ENCODE peak calls at places on chromosomes 7 and 10, in five cellular contexts. One of them, this sample, is unnamed.
A peak's percentile ranks its signal among the peaks of the same experiment; 100 is the strongest.

GRCh38 chr10:97842658-97843295 is 6.9 kb upstream of the GOLGA7B start:
- DNase-seq in HepG2: no peak
- DNase-seq in GM12878: no peak
- DNase-seq in H1: no peak
- DNase-seq in GM12891: no peak
- DNase-seq in this sample: no peak

GRCh38 chr7:55550010-55550409 is 22.3 kb downstream of the VOPP1 start:
- DNase-seq in H1: no peak
- DNase-seq in GM12891: no peak
- DNase-seq in GM12878: no peak
- DNase-seq in HepG2: no peak
- DNase-seq in this sample: no peak

GRCh38 chr7:30470783-30471182 is 7.8 kb downstream of the NOD1 start:
- DNase-seq in GM12878: no peak
- DNase-seq in GM12891: no peak
- DNase-seq in H1: no peak
- DNase-seq in HepG2: no peak
- DNase-seq in this sample: no peak

GRCh38 chr10:101230185-101230917 is 1.1 kb upstream of the LBX1 start:
- DNase-seq in GM12878: no peak
- DNase-seq in HepG2: no peak
- DNase-seq in H1: no peak
- DNase-seq in GM12891: no peak
- DNase-seq in this sample: no peak

GRCh38 chr7:28784166-28784870 is 173.8 kb downstream of the TRIL start:
- DNase-seq in GM12878: no peak
- DNase-seq in H1: no peak
- DNase-seq in HepG2: no peak
- DNase-seq in GM12891: no peak
- DNase-seq in this sample: no peak

GRCh38 chr7:130062246-130062645 is 8.1 kb upstream of the KLHDC10 start:
- DNase-seq in H1: no peak
- DNase-seq in GM12891: no peak
- DNase-seq in GM12878: no peak
- DNase-seq in HepG2: no peak
- DNase-seq in this sample: no peak

GRCh38 chr10:115049957-115050356 is 43.2 kb upstream of the ATRNL1 start:
- DNase-seq in GM12891: no peak
- DNase-seq in HepG2: peak; percentile 13
- DNase-seq in GM12878: no peak
- DNase-seq in H1: no peak
- DNase-seq in this sample: no peak

GRCh38 chr7:150446288-150446938 is 4.0 kb upstream of the GIMAP8 start:
- DNase-seq in HepG2: no peak
- DNase-seq in H1: no peak
- DNase-seq in GM12891: no peak
- DNase-seq in GM12878: no peak
- DNase-seq in this sample: no peak

GRCh38 chr7:45295222-45295621 is 137.6 kb downstream of the RAMP3 start:
- DNase-seq in HepG2: no peak
- DNase-seq in GM12891: no peak
- DNase-seq in GM12878: no peak
- DNase-seq in H1: no peak
- DNase-seq in this sample: no peak

GRCh38 chr10:132982301-132982989 is 40.1 kb upstream of the CFAP46 start:
- DNase-seq in HepG2: no peak
- DNase-seq in GM12891: no peak
- DNase-seq in GM12878: no peak
- DNase-seq in H1: no peak
- DNase-seq in this sample: no peak

GRCh38 chr10:73655990-73656298 is at the start of gene SYNPO2L:
- DNase-seq in GM12891: no peak
- DNase-seq in HepG2: no peak
- DNase-seq in H1: no peak
- DNase-seq in GM12878: no peak
- DNase-seq in this sample: no peak

GRCh38 chr7:41911792-41912191 is 208.9 kb upstream of the INHBA start:
- DNase-seq in H1: no peak
- DNase-seq in HepG2: no peak
- DNase-seq in GM12891: no peak
- DNase-seq in GM12878: no peak
- DNase-seq in this sample: no peak

GRCh38 chr10:19848226-19848950 is 32.2 kb downstream of the PLXDC2 start:
- DNase-seq in GM12878: no peak
- DNase-seq in HepG2: no peak
- DNase-seq in GM12891: no peak
- DNase-seq in H1: no peak
- DNase-seq in this sample: no peak

GRCh38 chr10:121823993-121824463 is 103.8 kb downstream of the ATE1 start:
- DNase-seq in GM12878: no peak
- DNase-seq in GM12891: peak; percentile 14
- DNase-seq in HepG2: peak; percentile 44
- DNase-seq in H1: no peak
- DNase-seq in this sample: no peak

GRCh38 chr10:92047215-92047614 is 123.6 kb downstream of the BTAF1 start:
- DNase-seq in HepG2: no peak
- DNase-seq in H1: no peak
- DNase-seq in GM12878: no peak
- DNase-seq in GM12891: no peak
- DNase-seq in this sample: no peak

GRCh38 chr7:157006205-157006747 is 4.2 kb downstream of the MNX1 start:
- DNase-seq in HepG2: no peak
- DNase-seq in GM12878: no peak
- DNase-seq in H1: no peak
- DNase-seq in GM12891: no peak
- DNase-seq in this sample: no peak

GRCh38 chr7:28483868-28484267 is 71.5 kb downstream of the CREB5 start:
- DNase-seq in HepG2: no peak
- DNase-seq in GM12891: no peak
- DNase-seq in H1: no peak
- DNase-seq in GM12878: no peak
- DNase-seq in this sample: no peak

GRCh38 chr10:113895018-113895417 is 40.6 kb downstream of the NHLRC2 start:
- DNase-seq in GM12891: no peak
- DNase-seq in GM12878: no peak
- DNase-seq in H1: no peak
- DNase-seq in HepG2: no peak
- DNase-seq in this sample: no peak

GRCh38 chr10:28587270-28587969 is 54.5 kb downstream of the WAC start:
- DNase-seq in H1: no peak
- DNase-seq in GM12878: no peak
- DNase-seq in HepG2: no peak
- DNase-seq in GM12891: no peak
- DNase-seq in this sample: no peak

GRCh38 chr7:24609059-24609458 is 35.8 kb downstream of the PALS2 start:
- DNase-seq in HepG2: no peak
- DNase-seq in GM12891: no peak
- DNase-seq in H1: no peak
- DNase-seq in GM12878: no peak
- DNase-seq in this sample: no peak

GRCh38 chr10:35025916-35026315 is 64.2 kb downstream of the CUL2 start:
- DNase-seq in H1: no peak
- DNase-seq in GM12891: no peak
- DNase-seq in HepG2: no peak
- DNase-seq in GM12878: no peak
- DNase-seq in this sample: no peak

GRCh38 chr10:7260912-7261700 is 149.7 kb downstream of the SFMBT2 start:
- DNase-seq in H1: no peak
- DNase-seq in GM12878: no peak
- DNase-seq in HepG2: no peak
- DNase-seq in GM12891: no peak
- DNase-seq in this sample: no peak

GRCh38 chr10:27745719-27746363 is at the start of gene MKX:
- DNase-seq in GM12891: peak; percentile 2
- DNase-seq in HepG2: no peak
- DNase-seq in H1: no peak
- DNase-seq in GM12878: no peak
- DNase-seq in this sample: no peak

GRCh38 chr7:117871778-117872538 is 1.3 kb downstream of the CTTNBP2 start:
- DNase-seq in GM12878: no peak
- DNase-seq in H1: no peak
- DNase-seq in HepG2: no peak
- DNase-seq in GM12891: no peak
- DNase-seq in this sample: no peak

GRCh38 chr10:133336131-133337078 is at the start of gene CALY:
- DNase-seq in HepG2: no peak
- DNase-seq in H1: no peak
- DNase-seq in GM12891: peak; percentile 67
- DNase-seq in GM12878: no peak
- DNase-seq in this sample: no peak

GRCh38 chr7:135512135-135512887 is 2.4 kb upstream of the CNOT4 start:
- DNase-seq in GM12878: peak; percentile 37
- DNase-seq in HepG2: peak; percentile 78
- DNase-seq in GM12891: no peak
- DNase-seq in H1: no peak
- DNase-seq in this sample: no peak

GRCh38 chr7:7819442-7820247 is 101.2 kb upstream of the RPA3 start:
- DNase-seq in HepG2: no peak
- DNase-seq in GM12878: peak; percentile 59
- DNase-seq in H1: no peak
- DNase-seq in GM12891: no peak
- DNase-seq in this sample: no peak

GRCh38 chr10:5033061-5033770 is 29.6 kb upstream of the AKR1C2 start:
- DNase-seq in GM12878: no peak
- DNase-seq in H1: no peak
- DNase-seq in HepG2: no peak
- DNase-seq in GM12891: no peak
- DNase-seq in this sample: no peak

GRCh38 chr10:119441151-119441821 is 101.2 kb downstream of the RGS10 start:
- DNase-seq in GM12878: no peak
- DNase-seq in H1: no peak
- DNase-seq in HepG2: no peak
- DNase-seq in GM12891: no peak
- DNase-seq in this sample: no peak

GRCh38 chr10:57506414-57507094 is 761.1 kb downstream of the IPMK start:
- DNase-seq in HepG2: no peak
- DNase-seq in GM12878: no peak
- DNase-seq in GM12891: no peak
- DNase-seq in H1: no peak
- DNase-seq in this sample: no peak

GRCh38 chr10:89118091-89118490 is 89.0 kb downstream of the CH25H start:
- DNase-seq in GM12891: no peak
- DNase-seq in H1: no peak
- DNase-seq in GM12878: no peak
- DNase-seq in HepG2: no peak
- DNase-seq in this sample: no peak

GRCh38 chr10:6738464-6738824 is 158.4 kb upstream of the PRKCQ start:
- DNase-seq in H1: no peak
- DNase-seq in HepG2: no peak
- DNase-seq in GM12891: no peak
- DNase-seq in GM12878: no peak
- DNase-seq in this sample: no peak

GRCh38 chr10:50615654-50616053 is 8.1 kb downstream of the SGMS1 start:
- DNase-seq in GM12878: no peak
- DNase-seq in GM12891: no peak
- DNase-seq in HepG2: no peak
- DNase-seq in H1: no peak
- DNase-seq in this sample: no peak

GRCh38 chr7:106358103-106358663 is 73.4 kb upstream of the NAMPT start:
- DNase-seq in HepG2: no peak
- DNase-seq in GM12878: no peak
- DNase-seq in GM12891: no peak
- DNase-seq in H1: no peak
- DNase-seq in this sample: no peak
- TF ChIP-seq POLR2AphosphoS5 in HepG2: no peak
- TF ChIP-seq POLR2AphosphoS5 in GM12878: no peak
- TF ChIP-seq POLR2AphosphoS5 in GM12891: no peak
- TF ChIP-seq POLR2AphosphoS5 in H1: no peak
- TF ChIP-seq POLR2AphosphoS5 in this sample: no peak

GRCh38 chr7:13980474-13980873 is 9.0 kb downstream of the ETV1 start:
- DNase-seq in HepG2: no peak
- DNase-seq in GM12878: no peak
- DNase-seq in H1: no peak
- DNase-seq in GM12891: no peak
- DNase-seq in this sample: no peak

GRCh38 chr7:13982940-13983677 is 6.4 kb downstream of the ETV1 start:
- DNase-seq in GM12878: no peak
- DNase-seq in HepG2: no peak
- DNase-seq in H1: no peak
- DNase-seq in GM12891: no peak
- DNase-seq in this sample: no peak

GRCh38 chr7:13981070-13981469 is 8.4 kb downstream of the ETV1 start:
- DNase-seq in GM12878: no peak
- DNase-seq in H1: no peak
- DNase-seq in GM12891: no peak
- DNase-seq in HepG2: no peak
- DNase-seq in this sample: no peak

GRCh38 chr7:13984831-13985685 is 4.4 kb downstream of the ETV1 start:
- DNase-seq in H1: no peak
- DNase-seq in HepG2: no peak
- DNase-seq in GM12878: no peak
- DNase-seq in GM12891: no peak
- DNase-seq in this sample: no peak

DNA sequence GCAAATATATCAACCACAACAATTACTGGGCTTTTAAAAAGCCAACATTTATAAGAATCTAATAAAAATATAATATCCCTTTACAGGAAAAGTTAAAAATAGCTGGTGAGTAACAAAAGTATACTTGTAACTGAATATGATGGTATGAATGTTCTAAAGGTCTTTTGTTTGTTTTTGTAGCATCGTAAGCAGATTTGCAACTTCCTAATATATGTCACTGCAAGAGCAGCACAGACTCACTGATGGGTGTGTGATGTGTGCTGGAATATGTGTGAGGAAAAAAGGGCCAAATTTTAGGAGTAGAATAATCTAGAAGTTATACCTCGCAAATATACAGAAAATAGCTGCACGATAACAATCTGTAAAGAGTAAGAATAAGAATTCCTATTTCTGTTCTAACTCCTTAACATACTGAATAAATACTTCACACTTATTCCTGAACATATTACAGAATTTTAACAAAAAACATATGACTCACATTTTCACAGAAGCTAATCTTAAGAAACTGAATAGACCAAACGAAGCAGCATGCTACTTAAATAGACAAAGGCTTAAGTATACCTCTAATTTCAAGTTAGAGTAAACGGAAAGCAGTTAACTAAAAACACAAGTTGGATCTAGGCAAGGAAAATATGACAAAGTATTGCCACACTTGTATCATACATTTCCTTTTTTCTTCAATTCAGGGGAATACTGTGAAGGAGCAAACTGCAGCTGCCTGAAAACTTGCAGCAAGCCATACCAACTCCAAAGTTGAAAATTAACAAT is 9.6 kb downstream of the ETV1 start:
- DNase-seq in H1: no peak
- DNase-seq in GM12891: no peak
- DNase-seq in GM12878: no peak
- DNase-seq in HepG2: no peak
- DNase-seq in this sample: no peak
- TF ChIP-seq TAF1 in H1: no peak
- TF ChIP-seq TAF1 in GM12891: no peak
- TF ChIP-seq TAF1 in GM12878: no peak
- TF ChIP-seq TAF1 in HepG2: no peak
- TF ChIP-seq TAF1 in this sample: no peak

GRCh38 chr7:38630720-38631673 is at the start of gene AMPH:
- DNase-seq in GM12891: peak; percentile 21
- DNase-seq in HepG2: no peak
- DNase-seq in H1: peak; percentile 44
- DNase-seq in GM12878: no peak
- DNase-seq in this sample: no peak
- TF ChIP-seq POLR2A in GM12891: no peak
- TF ChIP-seq POLR2A in HepG2: no peak
- TF ChIP-seq POLR2A in H1: no peak
- TF ChIP-seq POLR2A in GM12878: no peak
- TF ChIP-seq POLR2A in this sample: no peak

GRCh38 chr10:126770809-126771208 is 100.3 kb upstream of the C10orf90 start:
- DNase-seq in HepG2: no peak
- DNase-seq in GM12878: no peak
- DNase-seq in H1: no peak
- DNase-seq in GM12891: no peak
- DNase-seq in this sample: no peak
- TF ChIP-seq POLR2AphosphoS5 in HepG2: no peak
- TF ChIP-seq POLR2AphosphoS5 in GM12878: no peak
- TF ChIP-seq POLR2AphosphoS5 in H1: no peak
- TF ChIP-seq POLR2AphosphoS5 in GM12891: no peak
- TF ChIP-seq POLR2AphosphoS5 in this sample: no peak

This sample was measured in GM12892.